ENCODE peak calls at places on chromosome 12, in nine cellular contexts. One of them, this sample, is unnamed.

GRCh38 chr12:120199595-120200306 is 1.2 kb downstream of the RPLP0 start:
- DNase-seq in activated CD4-positive, alpha-beta T cell treated with anti-CD3 and anti-CD28 coated beads, Interleukin-2, amount 50 U/mL, for 24 hours: peak
- DNase-seq in NCI-H2029: no peak
- DNase-seq in EL: peak
- DNase-seq in omental fat pad: no peak
- DNase-seq in HFF-Myc: no peak
- DNase-seq in NCI-H1092: no peak
- DNase-seq in memory B cell: no peak
- DNase-seq in astrocyte of the cerebellum: peak
- DNase-seq in this sample: no peak

GRCh38 chr12:112525426-112525809 is 106.7 kb downstream of the PTPN11 start:
- DNase-seq in activated CD4-positive, alpha-beta T cell treated with anti-CD3 and anti-CD28 coated beads, Interleukin-2, amount 50 U/mL, for 24 hours: no peak
- DNase-seq in NCI-H2029: no peak
- DNase-seq in EL: no peak
- DNase-seq in omental fat pad: no peak
- DNase-seq in HFF-Myc: no peak
- DNase-seq in NCI-H1092: no peak
- DNase-seq in memory B cell: no peak
- DNase-seq in astrocyte of the cerebellum: no peak
- DNase-seq in this sample: no peak

GRCh38 chr12:10634427-10634826 is 21.0 kb upstream of the MAGOHB start:
- DNase-seq in activated CD4-positive, alpha-beta T cell treated with anti-CD3 and anti-CD28 coated beads, Interleukin-2, amount 50 U/mL, for 24 hours: no peak
- DNase-seq in NCI-H2029: no peak
- DNase-seq in EL: peak
- DNase-seq in omental fat pad: no peak
- DNase-seq in HFF-Myc: no peak
- DNase-seq in NCI-H1092: no peak
- DNase-seq in memory B cell: no peak
- DNase-seq in astrocyte of the cerebellum: no peak
- DNase-seq in this sample: no peak

GRCh38 chr12:110279561-110279960 is 1.5 kb upstream of the ATP2A2 start:
- DNase-seq in activated CD4-positive, alpha-beta T cell treated with anti-CD3 and anti-CD28 coated beads, Interleukin-2, amount 50 U/mL, for 24 hours: no peak
- DNase-seq in NCI-H2029: no peak
- DNase-seq in EL: no peak
- DNase-seq in omental fat pad: no peak
- DNase-seq in HFF-Myc: no peak
- DNase-seq in NCI-H1092: no peak
- DNase-seq in memory B cell: no peak
- DNase-seq in astrocyte of the cerebellum: no peak
- DNase-seq in this sample: no peak

GRCh38 chr12:110058875-110059615 is 10.7 kb upstream of the C12orf76 start:
- DNase-seq in activated CD4-positive, alpha-beta T cell treated with anti-CD3 and anti-CD28 coated beads, Interleukin-2, amount 50 U/mL, for 24 hours: no peak
- DNase-seq in NCI-H2029: no peak
- DNase-seq in EL: no peak
- DNase-seq in omental fat pad: no peak
- DNase-seq in HFF-Myc: no peak
- DNase-seq in NCI-H1092: no peak
- DNase-seq in memory B cell: no peak
- DNase-seq in astrocyte of the cerebellum: no peak
- DNase-seq in this sample: no peak

GRCh38 chr12:75135021-75135420 is 74.6 kb downstream of the KCNC2 start:
- DNase-seq in activated CD4-positive, alpha-beta T cell treated with anti-CD3 and anti-CD28 coated beads, Interleukin-2, amount 50 U/mL, for 24 hours: no peak
- DNase-seq in NCI-H2029: no peak
- DNase-seq in EL: no peak
- DNase-seq in omental fat pad: no peak
- DNase-seq in HFF-Myc: no peak
- DNase-seq in NCI-H1092: no peak
- DNase-seq in memory B cell: no peak
- DNase-seq in astrocyte of the cerebellum: no peak
- DNase-seq in this sample: no peak

GRCh38 chr12:22100952-22101748 is 55.1 kb downstream of the CMAS start:
- DNase-seq in activated CD4-positive, alpha-beta T cell treated with anti-CD3 and anti-CD28 coated beads, Interleukin-2, amount 50 U/mL, for 24 hours: peak
- DNase-seq in NCI-H2029: no peak
- DNase-seq in EL: peak
- DNase-seq in omental fat pad: peak
- DNase-seq in HFF-Myc: peak
- DNase-seq in NCI-H1092: no peak
- DNase-seq in memory B cell: no peak
- DNase-seq in astrocyte of the cerebellum: peak
- DNase-seq in this sample: no peak

GRCh38 chr12:57552692-57553321 is 3.0 kb downstream of the KIF5A start:
- DNase-seq in activated CD4-positive, alpha-beta T cell treated with anti-CD3 and anti-CD28 coated beads, Interleukin-2, amount 50 U/mL, for 24 hours: no peak
- DNase-seq in NCI-H2029: no peak
- DNase-seq in EL: peak
- DNase-seq in omental fat pad: no peak
- DNase-seq in HFF-Myc: peak
- DNase-seq in NCI-H1092: no peak
- DNase-seq in memory B cell: no peak
- DNase-seq in astrocyte of the cerebellum: no peak
- DNase-seq in this sample: no peak

GRCh38 chr12:27185234-27186045 is 58.6 kb upstream of the STK38L start:
- DNase-seq in activated CD4-positive, alpha-beta T cell treated with anti-CD3 and anti-CD28 coated beads, Interleukin-2, amount 50 U/mL, for 24 hours: peak
- DNase-seq in NCI-H2029: no peak
- DNase-seq in EL: peak
- DNase-seq in omental fat pad: no peak
- DNase-seq in HFF-Myc: no peak
- DNase-seq in NCI-H1092: no peak
- DNase-seq in memory B cell: no peak
- DNase-seq in astrocyte of the cerebellum: peak
- DNase-seq in this sample: no peak

GRCh38 chr12:108616359-108616758 is 17.3 kb downstream of the SELPLG start:
- DNase-seq in activated CD4-positive, alpha-beta T cell treated with anti-CD3 and anti-CD28 coated beads, Interleukin-2, amount 50 U/mL, for 24 hours: no peak
- DNase-seq in NCI-H2029: no peak
- DNase-seq in EL: no peak
- DNase-seq in omental fat pad: no peak
- DNase-seq in HFF-Myc: no peak
- DNase-seq in NCI-H1092: no peak
- DNase-seq in memory B cell: no peak
- DNase-seq in astrocyte of the cerebellum: no peak
- DNase-seq in this sample: no peak

GRCh38 chr12:77510985-77511384 is 319.7 kb upstream of the NAV3 start:
- DNase-seq in activated CD4-positive, alpha-beta T cell treated with anti-CD3 and anti-CD28 coated beads, Interleukin-2, amount 50 U/mL, for 24 hours: no peak
- DNase-seq in NCI-H2029: no peak
- DNase-seq in EL: no peak
- DNase-seq in omental fat pad: no peak
- DNase-seq in HFF-Myc: no peak
- DNase-seq in NCI-H1092: no peak
- DNase-seq in memory B cell: no peak
- DNase-seq in astrocyte of the cerebellum: no peak
- DNase-seq in this sample: no peak

GRCh38 chr12:113480336-113480688 is 8.6 kb upstream of the LHX5 start:
- DNase-seq in activated CD4-positive, alpha-beta T cell treated with anti-CD3 and anti-CD28 coated beads, Interleukin-2, amount 50 U/mL, for 24 hours: no peak
- DNase-seq in NCI-H2029: no peak
- DNase-seq in EL: no peak
- DNase-seq in omental fat pad: no peak
- DNase-seq in HFF-Myc: no peak
- DNase-seq in NCI-H1092: no peak
- DNase-seq in memory B cell: no peak
- DNase-seq in astrocyte of the cerebellum: no peak
- DNase-seq in this sample: no peak

GRCh38 chr12:121808623-121809022 is 4.8 kb downstream of the SETD1B start:
- DNase-seq in activated CD4-positive, alpha-beta T cell treated with anti-CD3 and anti-CD28 coated beads, Interleukin-2, amount 50 U/mL, for 24 hours: no peak
- DNase-seq in NCI-H2029: no peak
- DNase-seq in EL: no peak
- DNase-seq in omental fat pad: no peak
- DNase-seq in HFF-Myc: no peak
- DNase-seq in NCI-H1092: no peak
- DNase-seq in memory B cell: no peak
- DNase-seq in astrocyte of the cerebellum: no peak
- DNase-seq in this sample: no peak

GRCh38 chr12:107436376-107436775 is 249.2 kb upstream of the PWP1 start:
- DNase-seq in activated CD4-positive, alpha-beta T cell treated with anti-CD3 and anti-CD28 coated beads, Interleukin-2, amount 50 U/mL, for 24 hours: no peak
- DNase-seq in NCI-H2029: no peak
- DNase-seq in EL: peak
- DNase-seq in omental fat pad: no peak
- DNase-seq in HFF-Myc: no peak
- DNase-seq in NCI-H1092: no peak
- DNase-seq in memory B cell: no peak
- DNase-seq in astrocyte of the cerebellum: peak
- DNase-seq in this sample: no peak

GRCh38 chr12:53550595-53550994 is 43.3 kb upstream of the NPFF start:
- DNase-seq in activated CD4-positive, alpha-beta T cell treated with anti-CD3 and anti-CD28 coated beads, Interleukin-2, amount 50 U/mL, for 24 hours: no peak
- DNase-seq in NCI-H2029: no peak
- DNase-seq in EL: peak
- DNase-seq in omental fat pad: no peak
- DNase-seq in HFF-Myc: no peak
- DNase-seq in NCI-H1092: no peak
- DNase-seq in memory B cell: no peak
- DNase-seq in astrocyte of the cerebellum: no peak
- DNase-seq in this sample: no peak

GRCh38 chr12:70277973-70278372 is 34.7 kb downstream of the CNOT2 start:
- DNase-seq in activated CD4-positive, alpha-beta T cell treated with anti-CD3 and anti-CD28 coated beads, Interleukin-2, amount 50 U/mL, for 24 hours: no peak
- DNase-seq in NCI-H2029: no peak
- DNase-seq in EL: no peak
- DNase-seq in omental fat pad: no peak
- DNase-seq in HFF-Myc: no peak
- DNase-seq in NCI-H1092: no peak
- DNase-seq in memory B cell: no peak
- DNase-seq in astrocyte of the cerebellum: no peak
- DNase-seq in this sample: no peak

GRCh38 chr12:79223761-79224160 is 359.2 kb downstream of the SYT1 start:
- DNase-seq in activated CD4-positive, alpha-beta T cell treated with anti-CD3 and anti-CD28 coated beads, Interleukin-2, amount 50 U/mL, for 24 hours: no peak
- DNase-seq in NCI-H2029: no peak
- DNase-seq in EL: no peak
- DNase-seq in omental fat pad: no peak
- DNase-seq in HFF-Myc: no peak
- DNase-seq in NCI-H1092: no peak
- DNase-seq in memory B cell: no peak
- DNase-seq in astrocyte of the cerebellum: no peak
- DNase-seq in this sample: no peak

GRCh38 chr12:128619263-128619662 is 204.5 kb downstream of the SLC15A4 start:
- DNase-seq in activated CD4-positive, alpha-beta T cell treated with anti-CD3 and anti-CD28 coated beads, Interleukin-2, amount 50 U/mL, for 24 hours: no peak
- DNase-seq in NCI-H2029: no peak
- DNase-seq in EL: no peak
- DNase-seq in omental fat pad: no peak
- DNase-seq in HFF-Myc: no peak
- DNase-seq in NCI-H1092: no peak
- DNase-seq in memory B cell: no peak
- DNase-seq in astrocyte of the cerebellum: no peak
- DNase-seq in this sample: no peak

GRCh38 chr12:68641138-68641537 is 30.4 kb downstream of the RAP1B start:
- DNase-seq in activated CD4-positive, alpha-beta T cell treated with anti-CD3 and anti-CD28 coated beads, Interleukin-2, amount 50 U/mL, for 24 hours: peak
- DNase-seq in NCI-H2029: no peak
- DNase-seq in EL: no peak
- DNase-seq in omental fat pad: no peak
- DNase-seq in HFF-Myc: no peak
- DNase-seq in NCI-H1092: no peak
- DNase-seq in memory B cell: peak
- DNase-seq in astrocyte of the cerebellum: no peak
- DNase-seq in this sample: no peak

GRCh38 chr12:92134638-92135274 is 10.9 kb downstream of the BTG1 start:
- DNase-seq in activated CD4-positive, alpha-beta T cell treated with anti-CD3 and anti-CD28 coated beads, Interleukin-2, amount 50 U/mL, for 24 hours: no peak
- DNase-seq in NCI-H2029: no peak
- DNase-seq in EL: peak
- DNase-seq in omental fat pad: no peak
- DNase-seq in HFF-Myc: peak
- DNase-seq in NCI-H1092: no peak
- DNase-seq in memory B cell: no peak
- DNase-seq in astrocyte of the cerebellum: peak
- DNase-seq in this sample: no peak

GRCh38 chr12:56803750-56804149 is 40.6 kb downstream of the HSD17B6 start:
- DNase-seq in activated CD4-positive, alpha-beta T cell treated with anti-CD3 and anti-CD28 coated beads, Interleukin-2, amount 50 U/mL, for 24 hours: no peak
- DNase-seq in NCI-H2029: no peak
- DNase-seq in EL: no peak
- DNase-seq in omental fat pad: no peak
- DNase-seq in HFF-Myc: no peak
- DNase-seq in NCI-H1092: no peak
- DNase-seq in memory B cell: no peak
- DNase-seq in astrocyte of the cerebellum: no peak
- DNase-seq in this sample: no peak

GRCh38 chr12:130303781-130304180 is 33.9 kb upstream of the PIWIL1 start:
- DNase-seq in activated CD4-positive, alpha-beta T cell treated with anti-CD3 and anti-CD28 coated beads, Interleukin-2, amount 50 U/mL, for 24 hours: no peak
- DNase-seq in NCI-H2029: no peak
- DNase-seq in EL: no peak
- DNase-seq in omental fat pad: no peak
- DNase-seq in HFF-Myc: no peak
- DNase-seq in NCI-H1092: no peak
- DNase-seq in memory B cell: no peak
- DNase-seq in astrocyte of the cerebellum: no peak
- DNase-seq in this sample: no peak

GRCh38 chr12:131098178-131098981 is 144.7 kb downstream of the ADGRD1 start:
- DNase-seq in activated CD4-positive, alpha-beta T cell treated with anti-CD3 and anti-CD28 coated beads, Interleukin-2, amount 50 U/mL, for 24 hours: no peak
- DNase-seq in NCI-H2029: no peak
- DNase-seq in EL: no peak
- DNase-seq in omental fat pad: no peak
- DNase-seq in HFF-Myc: no peak
- DNase-seq in NCI-H1092: no peak
- DNase-seq in memory B cell: no peak
- DNase-seq in astrocyte of the cerebellum: no peak
- DNase-seq in this sample: no peak

GRCh38 chr12:6221146-6221545 is 20.9 kb downstream of the CD9 start:
- DNase-seq in activated CD4-positive, alpha-beta T cell treated with anti-CD3 and anti-CD28 coated beads, Interleukin-2, amount 50 U/mL, for 24 hours: no peak
- DNase-seq in NCI-H2029: no peak
- DNase-seq in EL: no peak
- DNase-seq in omental fat pad: no peak
- DNase-seq in HFF-Myc: no peak
- DNase-seq in NCI-H1092: no peak
- DNase-seq in memory B cell: no peak
- DNase-seq in astrocyte of the cerebellum: no peak
- DNase-seq in this sample: no peak

GRCh38 chr12:90166671-90167070 is 458.0 kb upstream of the ATP2B1 start:
- DNase-seq in activated CD4-positive, alpha-beta T cell treated with anti-CD3 and anti-CD28 coated beads, Interleukin-2, amount 50 U/mL, for 24 hours: no peak
- DNase-seq in NCI-H2029: no peak
- DNase-seq in EL: no peak
- DNase-seq in omental fat pad: no peak
- DNase-seq in HFF-Myc: no peak
- DNase-seq in NCI-H1092: no peak
- DNase-seq in memory B cell: no peak
- DNase-seq in astrocyte of the cerebellum: no peak
- DNase-seq in this sample: no peak

GRCh38 chr12:92439397-92439779 is 263.4 kb upstream of the PLEKHG7 start:
- DNase-seq in activated CD4-positive, alpha-beta T cell treated with anti-CD3 and anti-CD28 coated beads, Interleukin-2, amount 50 U/mL, for 24 hours: no peak
- DNase-seq in NCI-H2029: no peak
- DNase-seq in EL: peak
- DNase-seq in omental fat pad: no peak
- DNase-seq in HFF-Myc: no peak
- DNase-seq in NCI-H1092: no peak
- DNase-seq in memory B cell: no peak
- DNase-seq in astrocyte of the cerebellum: peak
- DNase-seq in this sample: no peak

GRCh38 chr12:121124402-121125109 is 8.1 kb upstream of the P2RX7 start:
- DNase-seq in activated CD4-positive, alpha-beta T cell treated with anti-CD3 and anti-CD28 coated beads, Interleukin-2, amount 50 U/mL, for 24 hours: peak
- DNase-seq in NCI-H2029: no peak
- DNase-seq in EL: peak
- DNase-seq in omental fat pad: no peak
- DNase-seq in HFF-Myc: peak
- DNase-seq in NCI-H1092: no peak
- DNase-seq in memory B cell: no peak
- DNase-seq in astrocyte of the cerebellum: peak
- DNase-seq in this sample: no peak

GRCh38 chr12:19515179-19515578 is 75.9 kb downstream of the AEBP2 start:
- DNase-seq in activated CD4-positive, alpha-beta T cell treated with anti-CD3 and anti-CD28 coated beads, Interleukin-2, amount 50 U/mL, for 24 hours: no peak
- DNase-seq in NCI-H2029: no peak
- DNase-seq in EL: no peak
- DNase-seq in omental fat pad: no peak
- DNase-seq in HFF-Myc: no peak
- DNase-seq in NCI-H1092: no peak
- DNase-seq in memory B cell: no peak
- DNase-seq in astrocyte of the cerebellum: no peak
- DNase-seq in this sample: no peak